ENCODE peak calls at places on chromosomes 6 and 20, in seven cellular contexts. One of them, this sample, is unnamed.

GRCh38 chr6:41367700-41368099 is 32.3 kb downstream of the NCR2 start:
- DNase-seq in ovary: peak; percentile 37
- DNase-seq in astrocyte of the cerebellum: peak; percentile 41
- DNase-seq in glutamatergic neuron: peak; percentile 86
- DNase-seq in GM12864: no peak
- DNase-seq in lower lobe of right lung: no peak
- DNase-seq in fibroblast of mammary gland: peak; percentile 47
- DNase-seq in this sample: peak; percentile 35

GRCh38 chr20:49335456-49335855 is 57.6 kb upstream of the ZNFX1 start:
- DNase-seq in ovary: no peak
- DNase-seq in astrocyte of the cerebellum: no peak
- DNase-seq in glutamatergic neuron: no peak
- DNase-seq in GM12864: no peak
- DNase-seq in lower lobe of right lung: no peak
- DNase-seq in fibroblast of mammary gland: no peak
- DNase-seq in this sample: no peak

GRCh38 chr6:47097092-47097945 is 55.2 kb upstream of the ADGRF1 start:
- DNase-seq in ovary: peak; percentile 40
- DNase-seq in astrocyte of the cerebellum: peak; percentile 78
- DNase-seq in glutamatergic neuron: peak; percentile 47
- DNase-seq in GM12864: peak; percentile 29
- DNase-seq in lower lobe of right lung: peak; percentile 52
- DNase-seq in fibroblast of mammary gland: peak; percentile 85
- DNase-seq in this sample: peak; percentile 64

GRCh38 chr20:47150403-47151152 is 205.9 kb downstream of the ZMYND8 start:
- DNase-seq in ovary: no peak
- DNase-seq in astrocyte of the cerebellum: no peak
- DNase-seq in glutamatergic neuron: peak; percentile 79
- DNase-seq in GM12864: peak; percentile 3
- DNase-seq in lower lobe of right lung: peak; percentile 72
- DNase-seq in fibroblast of mammary gland: peak; percentile 79
- DNase-seq in this sample: peak; percentile 58

GRCh38 chr6:140670013-140670412 is 1295.6 kb upstream of the CITED2 start:
- DNase-seq in ovary: no peak
- DNase-seq in astrocyte of the cerebellum: peak; percentile 9
- DNase-seq in glutamatergic neuron: no peak
- DNase-seq in GM12864: no peak
- DNase-seq in lower lobe of right lung: no peak
- DNase-seq in fibroblast of mammary gland: peak; percentile 70
- DNase-seq in this sample: no peak

GRCh38 chr6:24667378-24667803 is 514 bp downstream of the ACOT13 start:
- DNase-seq in ovary: no peak
- DNase-seq in astrocyte of the cerebellum: no peak
- DNase-seq in glutamatergic neuron: no peak
- DNase-seq in GM12864: no peak
- DNase-seq in lower lobe of right lung: no peak
- DNase-seq in fibroblast of mammary gland: peak; percentile 20
- DNase-seq in this sample: no peak

GRCh38 chr20:62902926-62903615 is 23.2 kb downstream of the DIDO1 start:
- DNase-seq in ovary: no peak
- DNase-seq in astrocyte of the cerebellum: no peak
- DNase-seq in glutamatergic neuron: no peak
- DNase-seq in GM12864: no peak
- DNase-seq in lower lobe of right lung: peak; percentile 2
- DNase-seq in fibroblast of mammary gland: peak; percentile 41
- DNase-seq in this sample: no peak

GRCh38 chr6:28824793-28825731 is 98.7 kb downstream of the TRIM27 start:
- DNase-seq in ovary: no peak
- DNase-seq in astrocyte of the cerebellum: no peak
- DNase-seq in glutamatergic neuron: no peak
- DNase-seq in GM12864: no peak
- DNase-seq in lower lobe of right lung: no peak
- DNase-seq in fibroblast of mammary gland: no peak
- DNase-seq in this sample: no peak

GRCh38 chr6:125546827-125547226 is 202.6 kb upstream of the HEY2 start:
- DNase-seq in ovary: no peak
- DNase-seq in astrocyte of the cerebellum: peak; percentile 6
- DNase-seq in glutamatergic neuron: no peak
- DNase-seq in GM12864: no peak
- DNase-seq in lower lobe of right lung: no peak
- DNase-seq in fibroblast of mammary gland: peak; percentile 7
- DNase-seq in this sample: no peak

GRCh38 chr6:74073429-74073828 is 377.4 kb downstream of the CD109 start:
- DNase-seq in ovary: no peak
- DNase-seq in astrocyte of the cerebellum: no peak
- DNase-seq in glutamatergic neuron: no peak
- DNase-seq in GM12864: no peak
- DNase-seq in lower lobe of right lung: no peak
- DNase-seq in fibroblast of mammary gland: peak; percentile 91
- DNase-seq in this sample: no peak

GRCh38 chr20:51272392-51272791 is 249.5 kb upstream of the KCNG1 start:
- DNase-seq in ovary: no peak
- DNase-seq in astrocyte of the cerebellum: peak; percentile 16
- DNase-seq in glutamatergic neuron: no peak
- DNase-seq in GM12864: no peak
- DNase-seq in lower lobe of right lung: no peak
- DNase-seq in fibroblast of mammary gland: peak; percentile 64
- DNase-seq in this sample: no peak

DNA sequence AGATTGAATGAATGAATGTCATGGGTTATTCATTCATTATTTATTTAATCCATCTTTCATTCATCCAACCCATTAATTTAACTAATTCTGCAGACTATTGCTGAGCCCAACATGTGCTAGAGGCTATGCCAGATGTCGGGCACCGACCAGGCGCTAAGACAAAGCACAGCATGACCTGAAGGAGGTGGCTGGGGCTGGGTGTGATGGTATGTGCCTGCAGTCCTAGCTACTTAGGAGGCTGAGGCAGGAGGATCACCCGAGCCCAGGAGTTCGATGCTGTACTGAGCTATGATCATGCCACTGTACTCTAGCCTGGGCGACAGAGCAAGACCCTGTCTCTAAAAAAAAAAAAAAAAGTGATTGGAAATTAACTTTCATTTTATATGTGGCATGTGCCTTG is 5.7 kb upstream of the SLC22A7 start:
- DNase-seq in ovary: no peak
- DNase-seq in astrocyte of the cerebellum: no peak
- DNase-seq in glutamatergic neuron: no peak
- DNase-seq in GM12864: no peak
- DNase-seq in lower lobe of right lung: no peak
- DNase-seq in fibroblast of mammary gland: no peak
- DNase-seq in this sample: no peak
- TF ChIP-seq CTCF in ovary: no peak
- TF ChIP-seq CTCF in astrocyte of the cerebellum: no peak
- TF ChIP-seq CTCF in glutamatergic neuron: no peak
- TF ChIP-seq CTCF in GM12864: no peak
- TF ChIP-seq CTCF in lower lobe of right lung: no peak
- TF ChIP-seq CTCF in fibroblast of mammary gland: no peak
- TF ChIP-seq CTCF in this sample: no peak

DNA sequence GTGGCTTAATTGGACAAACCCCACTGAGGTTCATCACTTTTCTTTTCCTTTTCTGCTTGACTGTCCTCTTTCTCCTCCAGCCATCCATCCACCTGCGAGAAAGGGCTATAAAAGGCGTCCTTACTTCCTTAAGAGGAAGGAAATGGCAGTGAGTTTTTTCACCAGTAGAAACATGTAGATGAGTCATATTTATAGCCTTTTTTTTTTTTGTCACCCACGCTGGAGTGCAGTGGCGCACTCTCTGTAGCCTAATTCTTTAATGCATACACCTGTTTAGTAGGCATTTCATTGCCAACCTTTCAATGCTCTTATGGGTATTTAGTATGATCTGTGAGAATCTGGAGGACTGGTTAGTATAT is 15.3 kb upstream of the IFNGR1 start:
- DNase-seq in ovary: no peak
- DNase-seq in astrocyte of the cerebellum: no peak
- DNase-seq in glutamatergic neuron: no peak
- DNase-seq in GM12864: peak; percentile 58
- DNase-seq in lower lobe of right lung: no peak
- DNase-seq in fibroblast of mammary gland: no peak
- DNase-seq in this sample: no peak
- TF ChIP-seq CTCF in ovary: no peak
- TF ChIP-seq CTCF in astrocyte of the cerebellum: no peak
- TF ChIP-seq CTCF in glutamatergic neuron: no peak
- TF ChIP-seq CTCF in GM12864: no peak
- TF ChIP-seq CTCF in lower lobe of right lung: no peak
- TF ChIP-seq CTCF in fibroblast of mammary gland: no peak
- TF ChIP-seq CTCF in this sample: no peak

DNA sequence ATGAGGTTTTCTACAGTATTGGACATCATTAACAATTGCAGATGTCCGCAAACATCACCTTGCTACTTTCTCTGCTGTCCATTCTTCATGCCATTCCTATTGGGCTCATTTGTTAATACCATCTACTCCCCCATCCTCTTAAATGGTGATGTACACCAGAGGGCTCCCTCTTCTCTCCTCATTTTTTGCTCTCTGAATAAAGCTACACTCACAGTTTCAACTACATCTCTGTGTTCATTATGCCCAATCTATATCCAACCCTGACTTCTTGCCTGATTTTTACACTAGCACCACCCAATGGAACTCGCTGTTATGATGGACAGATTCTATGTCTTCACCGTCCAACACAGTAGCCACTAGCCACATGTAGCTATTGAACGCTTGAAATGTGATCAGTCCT is 288.1 kb upstream of the ID4 start:
- DNase-seq in ovary: no peak
- DNase-seq in astrocyte of the cerebellum: no peak
- DNase-seq in glutamatergic neuron: no peak
- DNase-seq in GM12864: no peak
- DNase-seq in lower lobe of right lung: no peak
- DNase-seq in fibroblast of mammary gland: no peak
- DNase-seq in this sample: no peak
- TF ChIP-seq CTCF in ovary: no peak
- TF ChIP-seq CTCF in astrocyte of the cerebellum: no peak
- TF ChIP-seq CTCF in glutamatergic neuron: no peak
- TF ChIP-seq CTCF in GM12864: no peak
- TF ChIP-seq CTCF in lower lobe of right lung: no peak
- TF ChIP-seq CTCF in fibroblast of mammary gland: no peak
- TF ChIP-seq CTCF in this sample: no peak

GRCh38 chr6:33250731-33251130 is 20.9 kb downstream of the VPS52 start:
- DNase-seq in ovary: no peak
- DNase-seq in astrocyte of the cerebellum: no peak
- DNase-seq in glutamatergic neuron: no peak
- DNase-seq in GM12864: no peak
- DNase-seq in lower lobe of right lung: no peak
- DNase-seq in fibroblast of mammary gland: no peak
- DNase-seq in this sample: no peak

GRCh38 chr6:33249732-33250625 is 21.7 kb downstream of the VPS52 start:
- DNase-seq in ovary: peak; percentile 47
- DNase-seq in astrocyte of the cerebellum: peak; percentile 41
- DNase-seq in glutamatergic neuron: peak; percentile 65
- DNase-seq in GM12864: no peak
- DNase-seq in lower lobe of right lung: no peak
- DNase-seq in fibroblast of mammary gland: peak; percentile 93
- DNase-seq in this sample: peak; percentile 27

GRCh38 chr6:33248932-33249731 is 22.5 kb downstream of the VPS52 start:
- DNase-seq in ovary: peak; percentile 97
- DNase-seq in astrocyte of the cerebellum: peak; percentile 98
- DNase-seq in glutamatergic neuron: peak; percentile 96
- DNase-seq in GM12864: peak; percentile 99
- DNase-seq in lower lobe of right lung: peak; percentile 99
- DNase-seq in fibroblast of mammary gland: peak; percentile 99
- DNase-seq in this sample: peak; percentile 96

GRCh38 chr6:33252758-33253157 is 18.9 kb downstream of the VPS52 start:
- DNase-seq in ovary: no peak
- DNase-seq in astrocyte of the cerebellum: no peak
- DNase-seq in glutamatergic neuron: no peak
- DNase-seq in GM12864: no peak
- DNase-seq in lower lobe of right lung: no peak
- DNase-seq in fibroblast of mammary gland: peak; percentile 48
- DNase-seq in this sample: no peak

DNA sequence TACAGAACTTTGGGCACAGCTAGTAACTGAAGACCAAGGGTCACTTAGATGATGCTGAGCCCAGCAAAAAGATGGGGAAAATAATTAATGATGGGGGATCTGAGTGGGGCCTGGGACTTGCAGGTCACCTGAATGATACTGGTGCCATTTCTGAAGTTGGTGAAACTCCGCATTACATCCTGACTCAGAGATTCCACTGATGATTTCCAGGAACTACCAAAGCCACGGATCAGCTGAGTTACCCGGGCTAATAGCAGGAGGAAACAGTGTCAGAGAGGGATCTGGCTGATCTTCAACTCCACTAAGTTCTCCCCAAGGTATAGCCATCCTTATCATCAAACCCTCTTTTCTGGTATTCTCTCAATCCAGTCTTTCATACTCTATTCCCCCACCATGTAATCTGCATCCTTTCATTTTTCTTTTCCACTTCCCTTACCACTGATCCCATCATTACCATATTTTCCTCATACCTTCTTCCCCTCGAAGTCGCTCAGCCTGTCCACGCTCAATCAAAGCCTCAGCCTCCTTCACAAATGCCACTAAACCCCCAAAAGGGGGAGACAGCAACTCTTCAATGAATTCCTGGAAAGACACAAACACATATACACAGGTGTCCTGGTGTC is 20.2 kb downstream of the VPS52 start:
- DNase-seq in ovary: no peak
- DNase-seq in astrocyte of the cerebellum: no peak
- DNase-seq in glutamatergic neuron: no peak
- DNase-seq in GM12864: no peak
- DNase-seq in lower lobe of right lung: no peak
- DNase-seq in fibroblast of mammary gland: peak; percentile 40
- DNase-seq in this sample: no peak
- TF ChIP-seq CTCF in ovary: no peak
- TF ChIP-seq CTCF in astrocyte of the cerebellum: no peak
- TF ChIP-seq CTCF in glutamatergic neuron: no peak
- TF ChIP-seq CTCF in GM12864: no peak
- TF ChIP-seq CTCF in lower lobe of right lung: no peak
- TF ChIP-seq CTCF in fibroblast of mammary gland: no peak
- TF ChIP-seq CTCF in this sample: no peak

DNA sequence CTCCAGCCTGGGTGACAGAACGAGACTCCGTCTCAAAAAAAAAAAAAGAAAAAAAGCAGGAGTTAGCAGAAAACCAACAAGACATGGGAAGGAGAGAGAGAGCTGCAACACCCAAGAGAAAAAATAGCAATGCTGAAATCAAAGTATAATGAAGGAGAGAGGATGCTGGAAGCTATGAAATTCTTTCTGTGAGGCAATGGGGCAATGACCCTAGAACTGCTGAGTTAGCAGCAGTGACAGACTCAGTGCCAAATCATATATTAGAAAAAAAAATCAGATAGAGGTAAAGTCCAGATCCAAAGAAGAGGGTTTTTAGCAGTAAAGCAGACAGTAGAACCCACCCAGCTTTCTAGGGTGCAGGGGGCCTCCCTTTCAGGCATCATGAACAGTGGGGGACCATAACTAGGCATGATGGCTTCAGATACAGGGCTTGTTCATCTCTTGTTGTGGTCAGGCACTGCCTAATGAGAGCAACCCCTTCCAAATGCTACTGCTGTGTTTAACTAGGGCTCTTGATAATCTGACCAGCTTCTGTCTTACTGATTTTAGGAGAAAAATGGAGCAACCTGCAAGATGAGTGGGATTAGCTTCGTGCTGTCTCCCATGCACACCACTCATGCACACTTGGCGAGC is 26.9 kb downstream of the SLC17A2 start:
- DNase-seq in ovary: no peak
- DNase-seq in astrocyte of the cerebellum: no peak
- DNase-seq in glutamatergic neuron: no peak
- DNase-seq in GM12864: no peak
- DNase-seq in lower lobe of right lung: no peak
- DNase-seq in fibroblast of mammary gland: no peak
- DNase-seq in this sample: no peak
- TF ChIP-seq CTCF in ovary: no peak
- TF ChIP-seq CTCF in astrocyte of the cerebellum: no peak
- TF ChIP-seq CTCF in glutamatergic neuron: no peak
- TF ChIP-seq CTCF in GM12864: no peak
- TF ChIP-seq CTCF in lower lobe of right lung: no peak
- TF ChIP-seq CTCF in fibroblast of mammary gland: no peak
- TF ChIP-seq CTCF in this sample: no peak